ENCODE peak calls at places on chromosomes 6 and 20, in five cellular contexts. E is IMR-90, W is ascending aorta, K is breast epithelium, H is mammary epithelial cell. O is an unnamed sample.
A peak's percentile ranks its signal among the peaks of the same experiment; 100 is the strongest.

GRCh38 chr6:24460966-24461365 is 28.4 kb downstream of the GPLD1 start:
- DNase-seq in E (no peak), W (no peak), K (no peak), H (no peak), O (no peak)

GRCh38 chr6:166556871-166557322 is 29.6 kb downstream of the RAMACL start:
- DNase-seq in E (peak; percentile 65), W (peak; percentile 97), K (peak; percentile 96), H (peak; percentile 99), O (peak; percentile 91)

GRCh38 chr6:89763550-89763949 is 56.0 kb downstream of the MDN1 start:
- DNase-seq in E (peak; percentile 68), W (no peak), K (no peak), H (peak; percentile 18), O (no peak)

GRCh38 chr6:5112065-5112799 is 27.1 kb downstream of the PPP1R3G start:
- DNase-seq in E (peak; percentile 52), W (no peak), K (no peak), H (peak; percentile 97), O (no peak)

GRCh38 chr6:166494757-166495486 is 91.6 kb downstream of the RAMACL start:
- DNase-seq in E (no peak), W (no peak), K (no peak), H (no peak), O (peak; percentile 75)

GRCh38 chr6:137798846-137799245 is 68.2 kb upstream of the TNFAIP3 start:
- DNase-seq in E (peak; percentile 32), W (no peak), K (no peak), H (peak; percentile 44), O (no peak)

GRCh38 chr6:148239777-148240462 is 102.7 kb upstream of the SASH1 start:
- DNase-seq in E (no peak), W (no peak), K (no peak), H (no peak), O (no peak)

GRCh38 chr20:33964431-33964830 is 29.3 kb upstream of the RALY start:
- DNase-seq in E (no peak), W (no peak), K (no peak), H (no peak), O (no peak)

GRCh38 chr20:63708301-63709148 is 686 bp downstream of the ZGPAT start:
- DNase-seq in E (no peak), W (no peak), K (no peak), H (peak; percentile 37), O (no peak)

GRCh38 chr6:168004945-168005344 is 7.5 kb downstream of the KIF25 start:
- DNase-seq in E (no peak), W (no peak), K (peak; percentile 3), H (no peak), O (no peak)

GRCh38 chr6:16432075-16433032 is 194.0 kb downstream of the GMPR start:
- DNase-seq in E (peak; percentile 83), W (peak; percentile 70), K (no peak), H (no peak), O (peak; percentile 42)

GRCh38 chr20:33490023-33490933 is at the start of gene CBFA2T2:
- DNase-seq in E (peak; percentile 55), W (peak; percentile 67), K (peak; percentile 36), H (peak; percentile 62), O (peak; percentile 52)

GRCh38 chr20:33119725-33120720 is 40.6 kb downstream of the BPIFB4 start:
- DNase-seq in E (no peak), W (no peak), K (no peak), H (peak; percentile 11), O (no peak)

GRCh38 chr6:166654573-166654972 is 27.5 kb upstream of the RPS6KA2 start:
- DNase-seq in E (no peak), W (no peak), K (no peak), H (no peak), O (no peak)

GRCh38 chr20:58131111-58131510 is 97.3 kb downstream of the ANKRD60 start:
- DNase-seq in E (no peak), W (no peak), K (no peak), H (no peak), O (no peak)

GRCh38 chr6:37624121-37624520 is 73.6 kb downstream of the MDGA1 start:
- DNase-seq in E (no peak), W (no peak), K (no peak), H (peak; percentile 82), O (no peak)

GRCh38 chr6:167667204-167668018 is 159.3 kb upstream of the AFDN start:
- DNase-seq in E (no peak), W (no peak), K (no peak), H (no peak), O (no peak)

GRCh38 chr20:61875221-61875885 is 190.3 kb downstream of the TAF4 start:
- DNase-seq in E (no peak), W (no peak), K (peak; percentile 24), H (no peak), O (peak; percentile 70)

GRCh38 chr20:19317240-19318069 is 105.0 kb downstream of the SLC24A3 start:
- DNase-seq in E (no peak), W (no peak), K (no peak), H (no peak), O (no peak)

GRCh38 chr6:4355241-4355640 is 219.9 kb upstream of the ECI2 start:
- DNase-seq in E (peak; percentile 95), W (no peak), K (no peak), H (peak; percentile 77), O (no peak)

GRCh38 chr6:91482498-91482897 is 895.6 kb upstream of the MAP3K7 start:
- DNase-seq in E (no peak), W (no peak), K (no peak), H (no peak), O (no peak)

GRCh38 chr6:170440437-170440836 is 112.7 kb downstream of the PSMB1 start:
- DNase-seq in E (no peak), W (peak; percentile 47), K (no peak), H (no peak), O (no peak)

GRCh38 chr6:128520436-128521301 is at the start of gene PTPRK:
- DNase-seq in E (peak; percentile 91), W (peak; percentile 96), K (peak; percentile 94), H (peak; percentile 91), O (peak; percentile 93)

GRCh38 chr20:48196486-48196885 is 411.2 kb upstream of the SULF2 start:
- DNase-seq in E (no peak), W (no peak), K (no peak), H (no peak), O (no peak)

GRCh38 chr20:5580940-5581708 is 169.1 kb upstream of the SHLD1 start:
- DNase-seq in E (no peak), W (no peak), K (no peak), H (no peak), O (no peak)

GRCh38 chr6:9540534-9541126 is 874.2 kb downstream of the TFAP2A start:
- DNase-seq in E (peak; percentile 67), W (no peak), K (no peak), H (peak; percentile 72), O (no peak)
- H3K27ac ChIP-seq in E (no peak overlapping the region), W (no peak overlapping the region), K (no peak overlapping the region), H (no peak overlapping the region), O (no peak overlapping the region)

GRCh38 chr6:157615411-157615763 is 207.7 kb upstream of the SNX9 start:
- DNase-seq in E (no peak), W (no peak), K (no peak), H (no peak), O (no peak)

GRCh38 chr6:157613011-157613522 is 210.0 kb upstream of the SNX9 start:
- DNase-seq in E (peak; percentile 97), W (no peak), K (no peak), H (peak; percentile 87), O (no peak)

GRCh38 chr6:157615951-157616350 is 207.1 kb upstream of the SNX9 start:
- DNase-seq in E (no peak), W (no peak), K (no peak), H (no peak), O (no peak)

GRCh38 chr6:157611406-157611805 is 211.6 kb upstream of the SNX9 start:
- DNase-seq in E (no peak), W (no peak), K (no peak), H (no peak), O (no peak)

DNA sequence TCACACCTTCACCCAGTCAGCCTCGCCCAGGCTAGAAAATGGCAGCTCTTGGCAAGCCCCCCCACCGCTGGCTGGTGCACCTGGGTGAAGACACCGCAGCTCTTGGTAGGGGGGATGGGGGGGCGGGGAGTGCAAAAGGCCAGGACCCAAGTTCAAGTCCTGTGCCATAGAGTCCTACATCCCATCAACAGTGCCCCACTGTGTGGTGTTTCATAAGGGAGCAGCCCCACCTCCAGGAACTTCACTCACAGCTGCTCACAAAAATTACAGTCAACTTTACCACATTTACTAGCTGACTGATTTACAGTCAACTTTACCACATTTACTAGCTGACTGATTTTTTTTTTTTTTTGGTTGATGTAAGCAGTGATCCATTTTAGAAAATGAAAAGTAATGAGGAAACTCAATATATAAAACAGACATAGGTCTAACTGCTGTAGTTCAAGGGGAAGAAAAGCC is 209.0 kb upstream of the SNX9 start:
- DNase-seq in E (peak; percentile 41), W (no peak), K (no peak), H (peak; percentile 13), O (no peak)
- TF ChIP-seq CTCF in E (peak; percentile 20), W (no peak), K (no peak), H (no peak), O (no peak)

GRCh38 chr6:109690740-109691687 is at the start of the genes AK9 and FIG4:
- DNase-seq in E (peak; percentile 90), W (peak; percentile 96), K (peak; percentile 91), H (peak; percentile 90), O (peak; percentile 97)

GRCh38 chr6:109696355-109696754 is 5.3 kb downstream of the FIG4 start:
- DNase-seq in E (no peak), W (no peak), K (no peak), H (no peak), O (no peak)

GRCh38 chr6:109693128-109693527 is 2.0 kb downstream of the FIG4 start:
- DNase-seq in E (no peak), W (no peak), K (no peak), H (no peak), O (no peak)

GRCh38 chr6:109690373-109690739 is 646 bp downstream of the AK9 start:
- DNase-seq in E (no peak), W (peak; percentile 73), K (peak; percentile 28), H (no peak), O (peak; percentile 70)

GRCh38 chr6:109695468-109695867 is 4.4 kb downstream of the FIG4 start:
- DNase-seq in E (no peak), W (no peak), K (no peak), H (peak; percentile 16), O (no peak)
- H3K27ac ChIP-seq in E (no peak overlapping the region), W (no peak overlapping the region), K (no peak overlapping the region), H (no peak overlapping the region), O (no peak overlapping the region)

GRCh38 chr20:60036346-60037119 is 78.3 kb downstream of the CDH26 start:
- DNase-seq in E (no peak), W (no peak), K (no peak), H (no peak), O (no peak)

GRCh38 chr20:60038400-60038799 is 80.2 kb downstream of the CDH26 start:
- DNase-seq in E (no peak), W (no peak), K (no peak), H (no peak), O (no peak)

GRCh38 chr20:60039526-60039925 is 81.3 kb downstream of the CDH26 start:
- DNase-seq in E (no peak), W (no peak), K (no peak), H (no peak), O (no peak)

GRCh38 chr20:60035486-60035885 is 77.3 kb downstream of the CDH26 start:
- DNase-seq in E (no peak), W (no peak), K (no peak), H (no peak), O (no peak)

DNA sequence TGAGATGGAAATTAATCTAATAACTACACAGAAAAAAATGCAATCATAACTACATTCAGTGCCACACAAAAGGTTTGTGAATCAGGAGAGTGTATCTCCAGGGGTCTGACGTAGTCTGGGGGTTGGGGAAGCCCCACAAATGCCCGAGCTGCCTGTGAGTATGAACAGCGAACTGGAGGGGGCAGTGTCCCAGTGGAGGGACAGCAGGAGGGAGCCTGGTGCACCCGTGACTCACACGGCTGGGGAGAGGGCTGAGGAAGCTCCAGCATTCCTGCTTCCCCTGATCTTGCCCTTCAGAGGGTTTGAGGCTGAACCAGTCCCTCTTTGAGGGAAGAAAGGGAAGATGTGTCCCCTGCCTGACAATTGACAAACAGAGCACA is 78.9 kb downstream of the CDH26 start:
- DNase-seq in E (peak; percentile 59), W (no peak), K (no peak), H (no peak), O (no peak)
- TF ChIP-seq CTCF in E (peak; percentile 51), W (no peak), K (no peak), H (no peak), O (no peak)